ENCODE peak calls at places on chromosomes 3 and 15, in seven cellular contexts. X, T, Y, N, Q, B and J are unnamed samples.
A peak's percentile ranks its signal among the peaks of the same experiment; 100 is the strongest.

GRCh38 chr3:72997421-72997961 is 880 bp downstream of the PPP4R2 start:
- DNase-seq in T (no peak), B (no peak), Y (peak; percentile 65), X (no peak), N (peak; percentile 36), Q (peak; percentile 65), J (peak; percentile 77)

GRCh38 chr3:30353711-30354467 is 252.5 kb upstream of the TGFBR2 start:
- DNase-seq in N (no peak), T (no peak), Q (no peak), Y (no peak), B (no peak), X (no peak), J (peak; percentile 15)

GRCh38 chr3:72887378-72887722 is 496 bp upstream of the GXYLT2 start:
- DNase-seq in Y (no peak), Q (peak; percentile 22), X (no peak), T (no peak), B (no peak), N (no peak), J (no peak)

GRCh38 chr3:115469649-115470048 is 153.7 kb upstream of the GAP43 start:
- DNase-seq in N (no peak), T (peak; percentile 1), Q (peak; percentile 91), B (no peak), X (no peak), Y (no peak), J (peak; percentile 1)

GRCh38 chr3:111473550-111473949 is 68.4 kb upstream of the CD96 start:
- DNase-seq in X (no peak), T (no peak), N (no peak), Q (peak; percentile 9), Y (peak; percentile 16), B (no peak), J (peak; percentile 5)

GRCh38 chr3:141553055-141553454 is 66.2 kb downstream of the RASA2 start:
- DNase-seq in Y (no peak), T (no peak), X (no peak), N (no peak), Q (no peak), B (no peak), J (no peak)

GRCh38 chr3:165185707-165186327 is 10.4 kb downstream of the SLITRK3 start:
- DNase-seq in X (no peak), N (peak; percentile 11), T (no peak), Y (peak; percentile 84), B (no peak), Q (peak; percentile 80), J (peak; percentile 67)

GRCh38 chr15:40323953-40324937 is 753 bp downstream of the INAFM2 start:
- DNase-seq in B (peak; percentile 67), N (no peak), Y (peak; percentile 55), Q (no peak), T (no peak), X (peak; percentile 77), J (peak; percentile 52)

GRCh38 chr15:47471020-47471419 is 246.3 kb upstream of the SEMA6D start:
- DNase-seq in T (no peak), Q (no peak), N (peak; percentile 47), Y (no peak), B (no peak), X (no peak), J (no peak)

GRCh38 chr15:46861796-46862195 is 855.5 kb upstream of the SEMA6D start:
- DNase-seq in N (no peak), B (no peak), Q (no peak), Y (no peak), X (no peak), T (no peak), J (no peak)

GRCh38 chr15:42203891-42204290 is 4.2 kb downstream of the VPS39 start:
- DNase-seq in Q (no peak), N (no peak), B (no peak), X (no peak), Y (no peak), T (peak; percentile 20), J (peak; percentile 12)

GRCh38 chr3:178302966-178303930 is 233.0 kb upstream of the KCNMB2 start:
- DNase-seq in X (no peak), Y (no peak), N (no peak), Q (no peak), T (no peak), B (no peak), J (no peak)

GRCh38 chr3:99626415-99626788 is 12.0 kb upstream of the COL8A1 start:
- DNase-seq in X (no peak), Y (no peak), T (no peak), N (no peak), Q (no peak), B (no peak), J (no peak)

GRCh38 chr3:31999902-32000439 is 18.4 kb downstream of the ZNF860 start:
- DNase-seq in B (no peak), N (no peak), Y (no peak), T (no peak), Q (no peak), X (no peak), J (no peak)

GRCh38 chr3:124322309-124322880 is 330.5 kb upstream of the ROPN1 start:
- DNase-seq in Y (no peak), B (no peak), X (no peak), N (no peak), Q (no peak), T (no peak), J (no peak)

GRCh38 chr15:39300451-39301153 is 280.3 kb upstream of the THBS1 start:
- DNase-seq in Y (no peak), B (no peak), N (peak; percentile 61), T (no peak), X (no peak), Q (no peak), J (no peak)

GRCh38 chr3:156483961-156484787 is 70.7 kb downstream of the SSR3 start:
- DNase-seq in N (peak; percentile 41), B (no peak), T (no peak), Y (no peak), Q (peak; percentile 79), X (no peak), J (peak; percentile 74)

GRCh38 chr15:92391640-92392039 is 2.0 kb upstream of the ST8SIA2 start:
- DNase-seq in B (no peak), T (no peak), X (no peak), N (no peak), Y (peak; percentile 62), Q (peak; percentile 47), J (peak; percentile 36)

GRCh38 chr3:179710079-179710478 is 57.2 kb downstream of the USP13 start:
- DNase-seq in T (no peak), X (no peak), N (no peak), Y (peak; percentile 27), Q (no peak), B (no peak), J (no peak)

GRCh38 chr3:18111702-18112311 is 313.3 kb downstream of the SATB1 start:
- DNase-seq in B (no peak), T (no peak), Q (no peak), X (no peak), N (no peak), Y (peak; percentile 14), J (no peak)
- H3K4me3 ChIP-seq in B (no peak overlapping the region), T (peak overlapping the region; percentile 18), Q (no peak overlapping the region), X (no peak overlapping the region), N (peak overlapping the region; percentile 21), Y (no peak overlapping the region), J (no peak overlapping the region)

GRCh38 chr15:96344706-96345559 is 14.4 kb downstream of the NR2F2 start:
- DNase-seq in N (no peak), Q (no peak), T (no peak), B (peak; percentile 63), Y (peak; percentile 56), X (peak; percentile 72), J (no peak)

GRCh38 chr15:96343529-96344072 is 13.1 kb downstream of the NR2F2 start:
- DNase-seq in T (no peak), N (no peak), Y (peak; percentile 62), B (peak; percentile 61), X (peak; percentile 69), Q (peak; percentile 4), J (no peak)

GRCh38 chr15:96342611-96343528 is 12.4 kb downstream of the NR2F2 start:
- DNase-seq in Q (peak; percentile 65), Y (peak; percentile 72), B (peak; percentile 67), T (no peak), X (peak; percentile 68), N (no peak), J (no peak)

GRCh38 chr15:96345560-96346389 is 15.3 kb downstream of the NR2F2 start:
- DNase-seq in Y (peak; percentile 92), X (peak; percentile 96), B (peak; percentile 89), N (peak; percentile 68), Q (peak; percentile 88), T (no peak), J (peak; percentile 53)

DNA sequence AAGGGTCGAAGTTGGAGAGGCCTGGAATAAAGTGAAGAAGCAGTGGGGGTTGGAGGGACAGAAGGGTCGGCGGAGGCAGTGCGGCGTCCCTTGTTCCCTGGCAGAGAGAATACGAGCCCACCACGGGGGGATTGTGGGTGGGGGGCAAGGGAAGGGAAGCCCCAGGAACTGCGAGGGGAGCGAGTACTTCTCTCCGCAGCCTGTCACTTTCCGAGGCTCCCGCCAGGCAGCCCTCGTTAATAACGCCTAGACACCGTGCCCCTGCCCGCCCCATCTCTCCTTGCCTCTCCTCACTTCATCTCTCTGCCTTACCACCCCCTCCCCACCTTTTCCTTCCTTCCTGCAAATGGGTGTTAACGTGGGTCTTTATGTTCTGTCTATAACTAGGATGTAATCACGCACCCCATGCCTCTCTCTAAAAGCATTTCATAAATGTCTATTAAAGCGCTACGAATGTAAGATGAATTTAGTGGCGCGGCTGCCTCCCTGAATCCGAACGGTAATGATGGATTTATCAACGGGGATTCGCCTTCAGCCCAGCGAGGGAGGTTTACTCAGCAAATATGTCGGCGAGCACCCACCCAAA is 13.7 kb downstream of the NR2F2 start:
- DNase-seq in Y (peak; percentile 43), T (no peak), B (no peak), X (peak; percentile 63), Q (peak; percentile 8), N (no peak), J (no peak)
- H3K4me3 ChIP-seq in Y (peak overlapping the region; percentile 92), T (no peak overlapping the region), B (peak overlapping the region; percentile 46), X (peak overlapping the region; percentile 92), Q (no peak overlapping the region), N (no peak overlapping the region), J (no peak overlapping the region)

DNA sequence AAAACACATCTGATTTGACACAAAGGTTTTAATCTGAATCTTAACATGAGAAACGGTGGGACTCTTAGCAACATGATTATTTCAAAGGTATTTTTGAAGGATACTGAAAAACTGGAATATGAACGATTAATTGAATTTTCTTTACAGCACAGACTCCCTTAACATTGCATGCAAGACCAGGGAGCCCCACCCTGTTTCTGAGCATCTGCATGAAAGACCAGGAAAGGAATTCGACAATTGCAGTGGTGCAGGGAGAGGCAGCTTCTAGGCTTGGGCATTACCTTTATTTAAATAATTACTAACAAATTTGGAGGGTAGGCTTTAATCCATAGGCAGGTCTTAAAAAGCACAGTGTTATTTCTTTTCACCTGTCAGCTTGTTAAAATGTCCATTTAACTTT is 240.6 kb upstream of the TOPAZ1 start:
- DNase-seq in B (no peak), Q (no peak), Y (no peak), N (no peak), X (no peak), T (no peak), J (no peak)
- H3K4me3 ChIP-seq in B (no peak overlapping the region), Q (no peak overlapping the region), Y (no peak overlapping the region), N (peak overlapping the region; percentile 84), X (no peak overlapping the region), T (no peak overlapping the region), J (no peak overlapping the region)

DNA sequence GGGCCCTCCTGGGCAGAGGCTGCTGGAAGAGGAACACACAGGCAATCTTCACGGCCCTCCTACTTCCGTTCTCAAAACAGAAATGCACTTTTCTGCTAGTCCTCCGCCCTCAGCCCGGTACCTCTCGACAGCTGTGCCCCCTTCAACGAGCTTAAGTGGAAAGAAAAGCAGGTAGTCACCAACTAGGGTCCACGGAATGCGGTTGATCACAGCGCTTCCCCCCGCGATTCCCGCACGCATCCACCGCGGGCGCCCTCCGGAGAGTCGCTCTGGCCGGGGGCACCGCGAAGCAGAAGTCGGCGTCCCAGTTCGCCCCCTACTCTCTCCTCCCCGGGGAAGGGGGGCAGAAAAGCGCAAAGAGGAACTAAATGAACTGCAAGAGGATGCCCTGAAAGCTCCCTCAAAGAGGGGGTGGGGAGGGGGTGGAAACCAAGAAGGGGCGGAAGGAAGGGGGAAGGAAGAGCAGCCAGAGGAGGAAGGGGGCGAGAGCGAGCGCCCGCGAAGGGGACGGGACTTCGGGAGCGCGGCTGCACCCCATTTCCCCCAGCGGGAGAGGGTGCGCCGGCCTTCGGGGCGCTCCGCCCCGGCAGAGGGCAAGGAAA is 748 bp downstream of the ACAP2 start:
- DNase-seq in Y (peak; percentile 63), X (peak; percentile 68), N (peak; percentile 42), B (no peak), T (no peak), Q (peak; percentile 77), J (peak; percentile 88)
- H3K4me3 ChIP-seq in Y (peak overlapping the region; percentile 95), X (peak overlapping the region; percentile 94), N (peak overlapping the region; percentile 93), B (peak overlapping the region; percentile 99), T (peak overlapping the region; percentile 91), Q (peak overlapping the region; percentile 94), J (peak overlapping the region; percentile 86)